ENCODE peak calls at places on chromosomes 6 and 20, in seven cellular contexts. Q, I, G, N, F, C and S are unnamed samples.

GRCh38 chr6:33199687-33200233 is 705 bp downstream of the RXRB start:
- DNase-seq in N (no peak), I (peak; percentile 72), C (peak; percentile 92), G (peak; percentile 93), F (peak; percentile 88), Q (no peak), S (no peak)

GRCh38 chr6:43723737-43724295 is 36.2 kb upstream of the MRPS18A start:
- DNase-seq in N (peak; percentile 65), G (no peak), C (peak; percentile 88), Q (peak; percentile 76), F (peak; percentile 83), I (peak; percentile 74), S (no peak)

GRCh38 chr6:71454083-71454482 is 165.5 kb downstream of the OGFRL1 start:
- DNase-seq in I (no peak), C (no peak), Q (no peak), G (no peak), F (no peak), N (no peak), S (no peak)

GRCh38 chr6:24385536-24386269 is 17.0 kb upstream of the MRS2 start:
- DNase-seq in N (no peak), G (no peak), C (no peak), F (no peak), I (no peak), Q (no peak), S (no peak)

GRCh38 chr6:112910256-112910655 is 563.1 kb downstream of the RFPL4B start:
- DNase-seq in F (no peak), N (no peak), G (no peak), C (no peak), I (no peak), Q (no peak), S (no peak)

GRCh38 chr6:13383280-13384163 is 55.2 kb upstream of the TBC1D7 start:
- DNase-seq in F (peak; percentile 48), I (no peak), G (no peak), C (no peak), N (no peak), Q (peak; percentile 62), S (no peak)

GRCh38 chr6:149037026-149037734 is 280.3 kb upstream of the TAB2 start:
- DNase-seq in G (peak; percentile 69), C (peak; percentile 39), I (no peak), Q (no peak), N (peak; percentile 21), F (no peak), S (no peak)

GRCh38 chr20:18832801-18833200 is 19.2 kb downstream of the SCP2D1 start:
- DNase-seq in I (no peak), Q (no peak), G (no peak), N (no peak), F (no peak), C (no peak), S (no peak)

GRCh38 chr20:58040447-58041290 is 187.8 kb downstream of the ANKRD60 start:
- DNase-seq in N (peak; percentile 43), G (no peak), I (no peak), F (peak; percentile 18), C (peak; percentile 75), Q (no peak), S (no peak)

GRCh38 chr6:150670311-150670710 is 70.6 kb downstream of the PLEKHG1 start:
- DNase-seq in N (no peak), I (no peak), Q (no peak), G (no peak), C (no peak), F (no peak), S (no peak)

GRCh38 chr20:49892260-49893216 is 22.8 kb downstream of the SPATA2 start:
- DNase-seq in N (no peak), Q (peak; percentile 45), I (no peak), C (no peak), F (no peak), G (peak; percentile 68), S (no peak)

GRCh38 chr20:39429716-39430115 is 467.6 kb downstream of the DHX35 start:
- DNase-seq in N (no peak), Q (no peak), I (no peak), G (no peak), C (peak; percentile 27), F (peak; percentile 59), S (no peak)

GRCh38 chr6:97394160-97394748 is 111.2 kb upstream of the MMS22L start:
- DNase-seq in F (peak; percentile 62), I (no peak), G (no peak), Q (peak; percentile 50), N (peak; percentile 61), C (peak; percentile 71), S (no peak)

GRCh38 chr20:32965581-32966373 is 38.5 kb downstream of the SUN5 start:
- DNase-seq in N (no peak), C (no peak), Q (peak; percentile 70), G (no peak), I (no peak), F (peak; percentile 35), S (no peak)

GRCh38 chr6:6277418-6277817 is 43.0 kb downstream of the F13A1 start:
- DNase-seq in Q (no peak), G (no peak), C (no peak), I (no peak), N (no peak), F (no peak), S (no peak)

DNA sequence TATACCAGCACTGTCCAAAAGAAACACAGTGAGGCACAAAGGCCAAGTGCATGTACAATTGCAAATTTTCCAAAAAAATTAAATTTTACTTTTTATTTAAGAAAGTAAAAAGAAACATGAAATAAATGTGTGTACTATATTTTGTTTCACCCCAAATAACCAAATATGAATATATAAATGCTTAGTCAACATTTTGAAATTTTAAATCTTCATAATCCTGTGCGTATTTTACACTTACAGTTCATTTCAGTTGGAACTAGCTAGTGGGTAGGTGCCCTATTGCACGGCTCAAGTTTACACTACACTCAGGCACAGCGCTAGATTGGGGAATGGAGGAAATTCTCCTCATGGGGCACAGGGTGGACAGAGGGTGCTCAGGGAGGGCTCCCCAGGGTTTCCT is 18.0 kb upstream of the BTN3A3 start:
- DNase-seq in I (no peak), F (no peak), G (no peak), Q (no peak), C (no peak), N (no peak), S (no peak)
- H3K4me3 ChIP-seq in I (peak overlapping the region; percentile 66), F (no peak overlapping the region), G (peak overlapping the region; percentile 81), Q (no peak overlapping the region), C (peak overlapping the region; percentile 64), N (peak overlapping the region; percentile 77), S (peak overlapping the region; percentile 99)

GRCh38 chr20:38278150-38278549 is 17.6 kb upstream of the KIAA1755 start:
- DNase-seq in Q (no peak), G (no peak), I (no peak), F (no peak), N (peak; percentile 32), C (peak; percentile 76), S (no peak)
- H3K4me3 ChIP-seq in Q (no peak overlapping the region), G (no peak overlapping the region), I (no peak overlapping the region), F (no peak overlapping the region), N (no peak overlapping the region), C (no peak overlapping the region), S (no peak overlapping the region)

GRCh38 chr6:46735720-46736031 is 501 bp upstream of the PLA2G7 start:
- DNase-seq in F (no peak), I (no peak), N (no peak), C (no peak), Q (no peak), G (no peak), S (no peak)
- H3K4me3 ChIP-seq in F (no peak overlapping the region), I (peak overlapping the region; percentile 59), N (no peak overlapping the region), C (peak overlapping the region; percentile 76), Q (no peak overlapping the region), G (peak overlapping the region; percentile 50), S (peak overlapping the region; percentile 79)

DNA sequence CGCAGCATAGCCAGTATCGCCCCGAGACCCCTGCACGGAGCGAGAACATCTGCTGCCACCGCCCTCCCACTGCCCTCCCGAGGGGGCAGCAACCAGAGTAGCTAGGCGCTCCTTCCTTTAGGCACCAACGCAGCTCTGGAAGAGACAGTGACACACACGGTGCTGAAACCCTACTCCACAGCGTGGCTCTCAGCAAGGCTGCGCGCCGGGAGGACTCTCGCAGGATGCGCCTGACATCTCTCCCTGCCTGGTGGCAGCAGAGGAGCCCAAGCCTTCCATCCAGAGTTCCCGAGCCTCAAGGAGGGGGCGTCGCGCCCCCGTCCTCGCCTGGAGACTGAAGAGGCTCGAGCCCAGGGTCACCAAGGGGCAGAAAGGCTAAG is 2.1 kb downstream of the TAF4 start:
- DNase-seq in G (peak; percentile 83), I (no peak), C (peak; percentile 72), N (peak; percentile 12), Q (no peak), F (no peak), S (no peak)
- H3K4me3 ChIP-seq in G (peak overlapping the region; percentile 58), I (peak overlapping the region; percentile 63), C (peak overlapping the region; percentile 55), N (peak overlapping the region; percentile 36), Q (no peak overlapping the region), F (no peak overlapping the region), S (peak overlapping the region; percentile 64)

GRCh38 chr20:19974621-19975435 is 42.3 kb upstream of the NAA20 start:
- DNase-seq in Q (no peak), G (peak; percentile 95), F (peak; percentile 94), N (no peak), I (no peak), C (no peak), S (peak; percentile 80)
- H3K4me3 ChIP-seq in Q (no peak overlapping the region), G (peak overlapping the region; percentile 61), F (no peak overlapping the region), N (no peak overlapping the region), I (peak overlapping the region; percentile 51), C (no peak overlapping the region), S (peak overlapping the region; percentile 78)

GRCh38 chr6:127120109-127120786 is 1.8 kb downstream of the RSPO3 start:
- DNase-seq in Q (no peak), C (peak; percentile 37), G (peak; percentile 82), F (no peak), I (no peak), N (no peak), S (no peak)

GRCh38 chr6:127117979-127118504 is 429 bp upstream of the RSPO3 start:
- DNase-seq in I (no peak), N (peak; percentile 32), F (no peak), G (peak; percentile 72), C (peak; percentile 71), Q (no peak), S (no peak)

GRCh38 chr6:127120787-127121636 is 2.5 kb downstream of the RSPO3 start:
- DNase-seq in I (peak; percentile 27), G (peak; percentile 72), F (peak; percentile 79), C (peak; percentile 89), Q (peak; percentile 62), N (peak; percentile 78), S (no peak)

GRCh38 chr6:127119361-127120108 is 1.1 kb downstream of the RSPO3 start:
- DNase-seq in Q (no peak), F (no peak), I (no peak), C (peak; percentile 69), N (peak; percentile 21), G (peak; percentile 89), S (no peak)

GRCh38 chr6:127118505-127119360 is at the start of gene RSPO3:
- DNase-seq in N (peak; percentile 44), C (peak; percentile 63), Q (no peak), I (no peak), G (peak; percentile 89), F (no peak), S (no peak)
- H3K4me3 ChIP-seq in N (peak within 1 kb of the TSS; percentile 52), C (peak within 1 kb of the TSS; percentile 67), Q (no peak within 1 kb of the TSS), I (peak within 1 kb of the TSS; percentile 51), G (peak within 1 kb of the TSS; percentile 62), F (no peak within 1 kb of the TSS), S (peak within 1 kb of the TSS; percentile 72)